ENCODE peak calls at places on chromosomes 4 and X, in seven cellular contexts. One of them, this sample, is unnamed.

GRCh38 chr4:150938873-150939499 is 76.1 kb downstream of the LRBA start:
- DNase-seq in spleen: no peak
- DNase-seq in sigmoid colon: no peak
- DNase-seq in endothelial cell of umbilical vein: no peak
- DNase-seq in K562: no peak
- DNase-seq in transverse colon: no peak
- DNase-seq in suprapubic skin: no peak
- DNase-seq in this sample: no peak

GRCh38 chr4:1012031-1012739 is 759 bp downstream of the FGFRL1 start:
- DNase-seq in spleen: peak; percentile 87
- DNase-seq in endothelial cell of umbilical vein: peak; percentile 48
- DNase-seq in suprapubic skin: no peak
- DNase-seq in sigmoid colon: peak; percentile 78
- DNase-seq in K562: peak; percentile 78
- DNase-seq in transverse colon: peak; percentile 67
- DNase-seq in this sample: no peak

GRCh38 chr4:41540687-41541086 is 2.7 kb downstream of the LIMCH1 start:
- DNase-seq in K562: no peak
- DNase-seq in suprapubic skin: no peak
- DNase-seq in transverse colon: no peak
- DNase-seq in sigmoid colon: no peak
- DNase-seq in spleen: no peak
- DNase-seq in endothelial cell of umbilical vein: no peak
- DNase-seq in this sample: no peak

GRCh38 chr4:133968174-133968573 is 233.4 kb downstream of the PABPC4L start:
- DNase-seq in endothelial cell of umbilical vein: peak; percentile 20
- DNase-seq in K562: no peak
- DNase-seq in spleen: no peak
- DNase-seq in transverse colon: no peak
- DNase-seq in suprapubic skin: no peak
- DNase-seq in sigmoid colon: no peak
- DNase-seq in this sample: no peak

GRCh38 chr4:54568184-54568583 is 89.6 kb upstream of the KIT start:
- DNase-seq in spleen: no peak
- DNase-seq in K562: peak; percentile 39
- DNase-seq in transverse colon: no peak
- DNase-seq in endothelial cell of umbilical vein: no peak
- DNase-seq in suprapubic skin: no peak
- DNase-seq in sigmoid colon: no peak
- DNase-seq in this sample: peak; percentile 91

GRCh38 chrX:9865804-9866471 is 79.7 kb downstream of the SHROOM2 start:
- DNase-seq in K562: no peak
- DNase-seq in spleen: no peak
- DNase-seq in transverse colon: no peak
- DNase-seq in sigmoid colon: no peak
- DNase-seq in suprapubic skin: no peak
- DNase-seq in endothelial cell of umbilical vein: peak; percentile 60
- DNase-seq in this sample: no peak

GRCh38 chr4:177393236-177393635 is 49.0 kb downstream of the AGA start:
- DNase-seq in suprapubic skin: no peak
- DNase-seq in transverse colon: peak; percentile 26
- DNase-seq in endothelial cell of umbilical vein: no peak
- DNase-seq in K562: no peak
- DNase-seq in sigmoid colon: no peak
- DNase-seq in spleen: no peak
- DNase-seq in this sample: no peak

GRCh38 chr4:169080970-169081369 is 70.9 kb upstream of the CBR4 start:
- DNase-seq in K562: no peak
- DNase-seq in endothelial cell of umbilical vein: peak; percentile 83
- DNase-seq in suprapubic skin: no peak
- DNase-seq in spleen: no peak
- DNase-seq in transverse colon: no peak
- DNase-seq in sigmoid colon: peak; percentile 61
- DNase-seq in this sample: no peak

GRCh38 chr4:117135634-117136354 is 50.4 kb upstream of the TRAM1L1 start:
- DNase-seq in spleen: no peak
- DNase-seq in transverse colon: no peak
- DNase-seq in suprapubic skin: no peak
- DNase-seq in sigmoid colon: no peak
- DNase-seq in K562: no peak
- DNase-seq in endothelial cell of umbilical vein: no peak
- DNase-seq in this sample: no peak

GRCh38 chr4:38313999-38314561 is 349.9 kb upstream of the KLF3 start:
- DNase-seq in spleen: no peak
- DNase-seq in sigmoid colon: no peak
- DNase-seq in K562: peak; percentile 13
- DNase-seq in endothelial cell of umbilical vein: no peak
- DNase-seq in transverse colon: peak; percentile 71
- DNase-seq in suprapubic skin: no peak
- DNase-seq in this sample: no peak

GRCh38 chr4:53861856-53862610 is 202.4 kb downstream of the CHIC2 start:
- DNase-seq in suprapubic skin: no peak
- DNase-seq in sigmoid colon: peak; percentile 85
- DNase-seq in endothelial cell of umbilical vein: no peak
- DNase-seq in transverse colon: no peak
- DNase-seq in spleen: no peak
- DNase-seq in K562: no peak
- DNase-seq in this sample: no peak

GRCh38 chr4:167614866-167615265 is 380.6 kb upstream of the SPOCK3 start:
- DNase-seq in transverse colon: no peak
- DNase-seq in spleen: no peak
- DNase-seq in suprapubic skin: no peak
- DNase-seq in K562: no peak
- DNase-seq in endothelial cell of umbilical vein: no peak
- DNase-seq in sigmoid colon: no peak
- DNase-seq in this sample: no peak

GRCh38 chr4:24924309-24924781 is 11.5 kb upstream of the CCDC149 start:
- DNase-seq in transverse colon: no peak
- DNase-seq in sigmoid colon: no peak
- DNase-seq in spleen: no peak
- DNase-seq in endothelial cell of umbilical vein: no peak
- DNase-seq in K562: no peak
- DNase-seq in suprapubic skin: no peak
- DNase-seq in this sample: no peak

GRCh38 chr4:78710536-78710935 is 65.6 kb upstream of the BMP2K start:
- DNase-seq in sigmoid colon: no peak
- DNase-seq in spleen: no peak
- DNase-seq in suprapubic skin: no peak
- DNase-seq in endothelial cell of umbilical vein: no peak
- DNase-seq in transverse colon: no peak
- DNase-seq in K562: no peak
- DNase-seq in this sample: no peak

GRCh38 chr4:55008166-55009056 is 117.0 kb downstream of the KDR start:
- DNase-seq in spleen: no peak
- DNase-seq in sigmoid colon: no peak
- DNase-seq in endothelial cell of umbilical vein: peak; percentile 94
- DNase-seq in transverse colon: no peak
- DNase-seq in K562: peak; percentile 68
- DNase-seq in suprapubic skin: no peak
- DNase-seq in this sample: no peak

GRCh38 chr4:38177792-38178665 is 217.8 kb downstream of the PTTG2 start:
- DNase-seq in suprapubic skin: peak; percentile 91
- DNase-seq in K562: peak; percentile 62
- DNase-seq in spleen: peak; percentile 86
- DNase-seq in endothelial cell of umbilical vein: no peak
- DNase-seq in sigmoid colon: peak; percentile 85
- DNase-seq in transverse colon: peak; percentile 81
- DNase-seq in this sample: no peak

GRCh38 chr4:155960522-155960921 is 6.9 kb upstream of the CTSO start:
- DNase-seq in endothelial cell of umbilical vein: no peak
- DNase-seq in transverse colon: no peak
- DNase-seq in spleen: no peak
- DNase-seq in suprapubic skin: no peak
- DNase-seq in sigmoid colon: no peak
- DNase-seq in K562: no peak
- DNase-seq in this sample: no peak

GRCh38 chr4:166252487-166253402 is 379.7 kb downstream of the TLL1 start:
- DNase-seq in suprapubic skin: no peak
- DNase-seq in sigmoid colon: no peak
- DNase-seq in endothelial cell of umbilical vein: peak; percentile 34
- DNase-seq in K562: no peak
- DNase-seq in transverse colon: no peak
- DNase-seq in spleen: no peak
- DNase-seq in this sample: no peak

GRCh38 chr4:188178806-188179205 is 39.6 kb downstream of the TRIML1 start:
- DNase-seq in endothelial cell of umbilical vein: no peak
- DNase-seq in spleen: no peak
- DNase-seq in suprapubic skin: no peak
- DNase-seq in K562: no peak
- DNase-seq in transverse colon: no peak
- DNase-seq in sigmoid colon: no peak
- DNase-seq in this sample: no peak

GRCh38 chr4:102825261-102826071 is 1.9 kb downstream of the UBE2D3 start:
- DNase-seq in K562: peak; percentile 17
- DNase-seq in endothelial cell of umbilical vein: peak; percentile 70
- DNase-seq in spleen: no peak
- DNase-seq in transverse colon: peak; percentile 28
- DNase-seq in sigmoid colon: peak; percentile 65
- DNase-seq in suprapubic skin: no peak
- DNase-seq in this sample: no peak

GRCh38 chrX:65528705-65529340 is 5.8 kb downstream of the LAS1L start:
- DNase-seq in endothelial cell of umbilical vein: peak; percentile 19
- DNase-seq in transverse colon: peak; percentile 60
- DNase-seq in spleen: no peak
- DNase-seq in sigmoid colon: no peak
- DNase-seq in K562: peak; percentile 72
- DNase-seq in suprapubic skin: no peak
- DNase-seq in this sample: no peak

GRCh38 chr4:137755033-137755471 is 222.8 kb upstream of the PCDH18 start:
- DNase-seq in transverse colon: no peak
- DNase-seq in spleen: no peak
- DNase-seq in endothelial cell of umbilical vein: no peak
- DNase-seq in K562: no peak
- DNase-seq in sigmoid colon: no peak
- DNase-seq in suprapubic skin: no peak
- DNase-seq in this sample: no peak

GRCh38 chr4:159017323-159018036 is 85.4 kb upstream of the RAPGEF2 start:
- DNase-seq in endothelial cell of umbilical vein: no peak
- DNase-seq in sigmoid colon: no peak
- DNase-seq in spleen: no peak
- DNase-seq in suprapubic skin: no peak
- DNase-seq in transverse colon: no peak
- DNase-seq in K562: no peak
- DNase-seq in this sample: no peak

GRCh38 chr4:4457803-4458550 is 71.1 kb downstream of the NSG1 start:
- DNase-seq in spleen: no peak
- DNase-seq in K562: no peak
- DNase-seq in transverse colon: no peak
- DNase-seq in suprapubic skin: no peak
- DNase-seq in endothelial cell of umbilical vein: peak; percentile 7
- DNase-seq in sigmoid colon: no peak
- DNase-seq in this sample: no peak

GRCh38 chr4:4455199-4455865 is 68.4 kb downstream of the NSG1 start:
- DNase-seq in spleen: no peak
- DNase-seq in transverse colon: peak; percentile 17
- DNase-seq in suprapubic skin: no peak
- DNase-seq in endothelial cell of umbilical vein: no peak
- DNase-seq in sigmoid colon: no peak
- DNase-seq in K562: no peak
- DNase-seq in this sample: no peak

GRCh38 chr4:4456351-4456750 is 69.4 kb downstream of the NSG1 start:
- DNase-seq in sigmoid colon: no peak
- DNase-seq in spleen: no peak
- DNase-seq in endothelial cell of umbilical vein: peak; percentile 29
- DNase-seq in transverse colon: no peak
- DNase-seq in suprapubic skin: no peak
- DNase-seq in K562: no peak
- DNase-seq in this sample: no peak

GRCh38 chr4:4460759-4461158 is 73.9 kb downstream of the NSG1 start:
- DNase-seq in transverse colon: no peak
- DNase-seq in endothelial cell of umbilical vein: no peak
- DNase-seq in K562: no peak
- DNase-seq in spleen: no peak
- DNase-seq in suprapubic skin: no peak
- DNase-seq in sigmoid colon: no peak
- DNase-seq in this sample: no peak

GRCh38 chr4:4456816-4457578 is 70.1 kb downstream of the NSG1 start:
- DNase-seq in suprapubic skin: no peak
- DNase-seq in transverse colon: no peak
- DNase-seq in sigmoid colon: no peak
- DNase-seq in spleen: no peak
- DNase-seq in endothelial cell of umbilical vein: no peak
- DNase-seq in K562: no peak
- DNase-seq in this sample: no peak
- H3K36me3 ChIP-seq in suprapubic skin: peaks cover 64% of the 10 kb centered on the region
- H3K36me3 ChIP-seq in transverse colon: no peaks in the 10 kb centered on the region
- H3K36me3 ChIP-seq in sigmoid colon: peaks cover 44% of the 10 kb centered on the region
- H3K36me3 ChIP-seq in spleen: peaks cover 90% of the 10 kb centered on the region
- H3K36me3 ChIP-seq in endothelial cell of umbilical vein: peaks cover 9% of the 10 kb centered on the region
- H3K36me3 ChIP-seq in K562: peaks cover 35% of the 10 kb centered on the region
- H3K36me3 ChIP-seq in this sample: peaks cover 76% of the 10 kb centered on the region

GRCh38 chr4:14180983-14181601 is 553.6 kb upstream of the BOD1L1 start:
- DNase-seq in endothelial cell of umbilical vein: peak; percentile 89
- DNase-seq in sigmoid colon: no peak
- DNase-seq in transverse colon: no peak
- DNase-seq in suprapubic skin: no peak
- DNase-seq in K562: no peak
- DNase-seq in spleen: no peak
- DNase-seq in this sample: no peak
- TF ChIP-seq POLR2AphosphoS5 in endothelial cell of umbilical vein: peak; percentile 49
- TF ChIP-seq POLR2AphosphoS5 in sigmoid colon: no peak
- TF ChIP-seq POLR2AphosphoS5 in transverse colon: no peak
- TF ChIP-seq POLR2AphosphoS5 in suprapubic skin: no peak
- TF ChIP-seq POLR2AphosphoS5 in K562: no peak
- TF ChIP-seq POLR2AphosphoS5 in spleen: no peak
- TF ChIP-seq POLR2AphosphoS5 in this sample: no peak

GRCh38 chr4:39841894-39842293 is 135.8 kb downstream of the PDS5A start:
- DNase-seq in sigmoid colon: no peak
- DNase-seq in spleen: no peak
- DNase-seq in K562: no peak
- DNase-seq in endothelial cell of umbilical vein: no peak
- DNase-seq in suprapubic skin: no peak
- DNase-seq in transverse colon: no peak
- DNase-seq in this sample: no peak

GRCh38 chr4:39850727-39851126 is 127.0 kb downstream of the PDS5A start:
- DNase-seq in endothelial cell of umbilical vein: no peak
- DNase-seq in suprapubic skin: no peak
- DNase-seq in transverse colon: no peak
- DNase-seq in sigmoid colon: no peak
- DNase-seq in K562: no peak
- DNase-seq in spleen: no peak
- DNase-seq in this sample: no peak

GRCh38 chr4:39846705-39847104 is 131.0 kb downstream of the PDS5A start:
- DNase-seq in K562: no peak
- DNase-seq in endothelial cell of umbilical vein: no peak
- DNase-seq in suprapubic skin: no peak
- DNase-seq in transverse colon: no peak
- DNase-seq in sigmoid colon: no peak
- DNase-seq in spleen: no peak
- DNase-seq in this sample: no peak

GRCh38 chr4:39846135-39846534 is 131.6 kb downstream of the PDS5A start:
- DNase-seq in K562: no peak
- DNase-seq in spleen: no peak
- DNase-seq in transverse colon: peak; percentile 13
- DNase-seq in endothelial cell of umbilical vein: no peak
- DNase-seq in suprapubic skin: no peak
- DNase-seq in sigmoid colon: no peak
- DNase-seq in this sample: no peak
- H3K36me3 ChIP-seq in K562: peaks cover 78% of the 10 kb centered on the region
- H3K36me3 ChIP-seq in spleen: peaks cover 95% of the 10 kb centered on the region
- H3K36me3 ChIP-seq in transverse colon: no peaks in the 10 kb centered on the region
- H3K36me3 ChIP-seq in endothelial cell of umbilical vein: peaks cover 5% of the 10 kb centered on the region
- H3K36me3 ChIP-seq in suprapubic skin: peaks cover 77% of the 10 kb centered on the region
- H3K36me3 ChIP-seq in sigmoid colon: peaks cover 13% of the 10 kb centered on the region
- H3K36me3 ChIP-seq in this sample: peaks cover 72% of the 10 kb centered on the region

GRCh38 chrX:49163555-49164419 is 1.2 kb downstream of the MAGIX start:
- DNase-seq in sigmoid colon: peak; percentile 94
- DNase-seq in transverse colon: peak; percentile 88
- DNase-seq in spleen: peak; percentile 96
- DNase-seq in K562: peak; percentile 85
- DNase-seq in suprapubic skin: peak; percentile 92
- DNase-seq in endothelial cell of umbilical vein: peak; percentile 80
- DNase-seq in this sample: peak; percentile 95
- TF ChIP-seq POLR2AphosphoS5 in sigmoid colon: peak; percentile 69
- TF ChIP-seq POLR2AphosphoS5 in transverse colon: peak; percentile 46
- TF ChIP-seq POLR2AphosphoS5 in spleen: peak; percentile 68
- TF ChIP-seq POLR2AphosphoS5 in K562: no peak
- TF ChIP-seq POLR2AphosphoS5 in suprapubic skin: no peak
- TF ChIP-seq POLR2AphosphoS5 in endothelial cell of umbilical vein: peak; percentile 49
- TF ChIP-seq POLR2AphosphoS5 in this sample: peak; percentile 67

This sample was measured in esophagus muscularis mucosa.